ENCODE peak calls at places on chromosomes 7 and 10, in seven cellular contexts. Y, J, K, H, R, M and T are unnamed samples.

GRCh38 chr10:76461024-76461423 is 1029.6 kb downstream of the LRMDA start:
- DNase-seq in Y (no peak), J (no peak), K (no peak), H (no peak), R (no peak), M (no peak), T (no peak)

GRCh38 chr10:7788640-7789335 is 811 bp downstream of the ATP5F1C start:
- DNase-seq in Y (no peak), J (peak), K (peak), H (peak), R (no peak), M (no peak), T (no peak)

GRCh38 chr7:20249924-20250323 is 32.7 kb upstream of the MACC1 start:
- DNase-seq in Y (peak), J (no peak), K (no peak), H (peak), R (no peak), M (no peak), T (no peak)

GRCh38 chr10:103845983-103846382 is 9.4 kb downstream of the SH3PXD2A start:
- DNase-seq in Y (no peak), J (no peak), K (peak), H (no peak), R (peak), M (no peak), T (no peak)

GRCh38 chr7:131486346-131486745 is 70.1 kb downstream of the PODXL start:
- DNase-seq in Y (no peak), J (no peak), K (no peak), H (no peak), R (no peak), M (no peak), T (no peak)

GRCh38 chr10:119859422-119860258 is 13.0 kb downstream of the MCMBP start:
- DNase-seq in Y (no peak), J (no peak), K (no peak), H (peak), R (no peak), M (peak), T (no peak)

GRCh38 chr7:140214075-140214684 is 37.4 kb upstream of the KDM7A start:
- DNase-seq in Y (peak), J (peak), K (no peak), H (peak), R (no peak), M (no peak), T (no peak)

GRCh38 chr10:75814071-75814470 is 382.6 kb downstream of the LRMDA start:
- DNase-seq in Y (no peak), J (no peak), K (no peak), H (no peak), R (no peak), M (no peak), T (no peak)

GRCh38 chr7:11698273-11698930 is 133.6 kb downstream of the THSD7A start:
- DNase-seq in Y (no peak), J (no peak), K (no peak), H (peak), R (no peak), M (peak), T (no peak)

GRCh38 chr10:132510174-132510611 is 27.4 kb upstream of the INPP5A start:
- DNase-seq in Y (no peak), J (no peak), K (no peak), H (no peak), R (no peak), M (no peak), T (no peak)

GRCh38 chr10:25745976-25746375 is 188.1 kb upstream of the MYO3A start:
- DNase-seq in Y (no peak), J (no peak), K (no peak), H (peak), R (no peak), M (no peak), T (no peak)

GRCh38 chr7:139370943-139371313 is 11.2 kb downstream of the LUC7L2 start:
- DNase-seq in Y (no peak), J (no peak), K (no peak), H (no peak), R (no peak), M (no peak), T (no peak)